ENCODE peak calls at places on chromosomes 6 and 20, in ten cellular contexts. H is pancreas, P is H1, R is astrocyte of the spinal cord, S is nephron progenitor cell, D is WTC11, W is choroid plexus epithelial cell, Q is cardiac fibroblast, J is progenitor cell of endocrine pancreas, Z is tibial artery. U is an unnamed sample.

GRCh38 chr20:43925786-43926185 is 11.1 kb downstream of the TOX2 start:
- DNase-seq in H (no peak), P (no peak), R (no peak), S (no peak), D (no peak), W (peak), Q (peak), J (no peak), Z (peak), U (no peak)

GRCh38 chr6:53348436-53349208 is at the start of gene ELOVL5:
- DNase-seq in H (peak), P (peak), R (peak), S (peak), D (peak), W (peak), Q (peak), J (peak), Z (peak), U (peak)

GRCh38 chr20:24160563-24161355 is 172.2 kb upstream of the GGTLC1 start:
- DNase-seq in H (peak), P (no peak), R (peak), S (peak), D (peak), W (peak), Q (peak), J (peak), Z (peak), U (peak)

GRCh38 chr6:30463651-30464618 is 25.4 kb upstream of the HLA-E start:
- DNase-seq in H (no peak), P (no peak), R (peak), S (peak), D (peak), W (peak), Q (peak), J (no peak), Z (peak), U (no peak)

GRCh38 chr6:130600880-130601341 is 226.3 kb upstream of the SMLR1 start:
- DNase-seq in H (no peak), P (no peak), R (peak), S (no peak), D (no peak), W (peak), Q (peak), J (no peak), Z (no peak), U (no peak)

GRCh38 chr6:142886431-142887170 is 58.4 kb downstream of the HIVEP2 start:
- DNase-seq in H (no peak), P (no peak), R (peak), S (no peak), D (no peak), W (peak), Q (peak), J (no peak), Z (no peak), U (no peak)

GRCh38 chr6:3867616-3868502 is 18.7 kb downstream of the FAM50B start:
- DNase-seq in H (no peak), P (no peak), R (peak), S (no peak), D (no peak), W (no peak), Q (peak), J (no peak), Z (no peak), U (no peak)

GRCh38 chr20:5557123-5557522 is 193.1 kb upstream of the SHLD1 start:
- DNase-seq in H (peak), P (peak), R (peak), S (peak), D (peak), W (peak), Q (peak), J (no peak), Z (peak), U (no peak)

GRCh38 chr6:27753668-27754407 is 158.4 kb downstream of the OR2B2 start:
- DNase-seq in H (peak), P (peak), R (peak), S (peak), D (peak), W (peak), Q (peak), J (peak), Z (peak), U (peak)

GRCh38 chr20:20024942-20025341 is 7.8 kb downstream of the NAA20 start:
- DNase-seq in H (no peak), P (no peak), R (peak), S (no peak), D (no peak), W (peak), Q (no peak), J (no peak), Z (no peak), U (no peak)

GRCh38 chr6:52360028-52360427 is 1.9 kb upstream of the PAQR8 start:
- DNase-seq in H (no peak), P (no peak), R (no peak), S (no peak), D (no peak), W (no peak), Q (no peak), J (no peak), Z (no peak), U (no peak)

GRCh38 chr6:116405147-116405546 is 34.4 kb downstream of the DSE start:
- DNase-seq in H (no peak), P (no peak), R (peak), S (peak), D (no peak), W (peak), Q (peak), J (no peak), Z (no peak), U (no peak)

GRCh38 chr6:84581494-84582259 is 182.7 kb downstream of the TBX18 start:
- DNase-seq in H (no peak), P (no peak), R (peak), S (no peak), D (no peak), W (peak), Q (peak), J (no peak), Z (no peak), U (no peak)

GRCh38 chr6:20351529-20351928 is 50.1 kb upstream of the E2F3 start:
- DNase-seq in H (no peak), P (no peak), R (no peak), S (no peak), D (no peak), W (no peak), Q (no peak), J (no peak), Z (no peak), U (no peak)

GRCh38 chr20:47055699-47056369 is 161.2 kb downstream of the EYA2 start:
- DNase-seq in H (no peak), P (no peak), R (no peak), S (no peak), D (no peak), W (peak), Q (no peak), J (no peak), Z (no peak), U (no peak)

GRCh38 chr20:47051936-47052566 is 157.4 kb downstream of the EYA2 start:
- DNase-seq in H (no peak), P (no peak), R (no peak), S (no peak), D (no peak), W (no peak), Q (no peak), J (no peak), Z (no peak), U (no peak)

GRCh38 chr20:47057661-47058060 is 163.0 kb downstream of the EYA2 start:
- DNase-seq in H (no peak), P (no peak), R (no peak), S (no peak), D (no peak), W (no peak), Q (no peak), J (no peak), Z (no peak), U (no peak)

GRCh38 chr20:47054945-47055344 is 160.3 kb downstream of the EYA2 start:
- DNase-seq in H (no peak), P (no peak), R (no peak), S (no peak), D (no peak), W (no peak), Q (no peak), J (no peak), Z (no peak), U (no peak)

GRCh38 chr20:47054506-47054905 is 159.9 kb downstream of the EYA2 start:
- DNase-seq in H (no peak), P (no peak), R (no peak), S (no peak), D (no peak), W (no peak), Q (no peak), J (no peak), Z (no peak), U (no peak)
- TF ChIP-seq CTCF in H (no peak), P (no peak), R (no peak), S (no peak), D (no peak), W (no peak), Q (no peak), J (no peak), Z (no peak), U (no peak)

GRCh38 chr6:101395345-101395744 is 1.8 kb downstream of the GRIK2 start:
- DNase-seq in H (no peak), P (no peak), R (no peak), S (no peak), D (no peak), W (no peak), Q (no peak), J (no peak), Z (no peak), U (no peak)
- TF ChIP-seq CTCF in H (no peak), P (no peak), R (no peak), S (no peak), D (no peak), W (no peak), Q (peak), J (peak), Z (no peak), U (no peak)

GRCh38 chr6:141418076-141418475 is 714.6 kb upstream of the GJE1 start:
- DNase-seq in H (no peak), P (no peak), R (no peak), S (no peak), D (no peak), W (no peak), Q (no peak), J (no peak), Z (no peak), U (no peak)
- TF ChIP-seq CTCF in H (no peak), P (no peak), R (no peak), S (no peak), D (no peak), W (no peak), Q (no peak), J (no peak), Z (no peak), U (no peak)

DNA sequence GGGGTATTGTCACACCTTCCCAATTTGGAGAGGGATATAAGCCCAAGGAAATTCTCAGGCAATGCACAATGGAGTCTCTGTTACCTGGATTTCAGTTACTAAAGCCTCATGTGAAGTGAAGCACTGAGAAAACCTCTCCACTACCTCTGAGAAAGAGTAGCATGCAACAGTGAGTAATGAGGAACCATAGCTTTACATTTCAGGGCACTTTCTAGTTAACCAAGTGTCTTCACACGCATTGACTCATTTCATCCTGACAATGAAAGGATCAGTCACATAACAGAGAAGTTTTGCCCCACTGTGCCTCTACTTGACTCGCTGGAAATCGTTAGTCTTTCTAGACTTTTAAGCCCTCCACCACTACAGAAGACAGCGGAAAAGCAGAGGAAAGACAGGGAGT is 86.2 kb upstream of the ARID1B start:
- DNase-seq in H (no peak), P (no peak), R (no peak), S (no peak), D (no peak), W (no peak), Q (no peak), J (no peak), Z (no peak), U (no peak)
- TF ChIP-seq CTCF in H (no peak), P (no peak), R (no peak), S (no peak), D (no peak), W (no peak), Q (no peak), J (no peak), Z (no peak), U (no peak)

GRCh38 chr6:70903665-70904452 is 53.0 kb downstream of the B3GAT2 start:
- DNase-seq in H (no peak), P (no peak), R (no peak), S (no peak), D (no peak), W (no peak), Q (no peak), J (no peak), Z (no peak), U (no peak)

GRCh38 chr6:70900061-70900460 is 56.8 kb downstream of the B3GAT2 start:
- DNase-seq in H (no peak), P (no peak), R (no peak), S (no peak), D (no peak), W (no peak), Q (no peak), J (no peak), Z (no peak), U (no peak)

GRCh38 chr6:70905676-70906075 is 51.2 kb downstream of the B3GAT2 start:
- DNase-seq in H (no peak), P (no peak), R (no peak), S (no peak), D (no peak), W (no peak), Q (no peak), J (no peak), Z (no peak), U (no peak)

DNA sequence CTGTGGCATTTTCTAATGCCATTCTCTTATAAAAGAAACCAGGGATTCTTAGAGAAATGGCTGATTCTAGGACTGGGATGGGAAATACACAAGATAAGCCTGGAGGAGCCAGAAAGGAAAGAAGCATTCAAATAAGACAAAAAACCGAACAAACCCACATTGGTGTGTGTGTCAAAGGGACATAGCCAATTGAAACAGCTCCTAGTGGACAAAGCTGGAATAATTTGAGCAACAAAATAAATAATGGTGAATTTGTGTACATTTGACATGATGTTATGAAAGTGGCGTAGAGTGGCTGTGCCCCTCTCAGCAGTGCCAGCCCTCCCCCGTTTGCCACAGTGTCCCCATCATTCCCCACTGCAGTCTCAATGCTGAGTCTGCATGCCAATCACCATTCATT is 55.5 kb downstream of the B3GAT2 start:
- DNase-seq in H (no peak), P (no peak), R (no peak), S (no peak), D (no peak), W (peak), Q (peak), J (no peak), Z (no peak), U (no peak)
- TF ChIP-seq CTCF in H (peak), P (peak), R (peak), S (no peak), D (no peak), W (peak), Q (peak), J (peak), Z (no peak), U (peak)

GRCh38 chr6:111555041-111555440 is 50.6 kb downstream of the TRAF3IP2 start:
- DNase-seq in H (no peak), P (no peak), R (peak), S (no peak), D (no peak), W (peak), Q (peak), J (no peak), Z (peak), U (no peak)
- TF ChIP-seq CTCF in H (no peak), P (no peak), R (peak), S (no peak), D (no peak), W (no peak), Q (no peak), J (no peak), Z (no peak), U (no peak)

GRCh38 chr6:136034422-136034821 is 182.9 kb downstream of the PDE7B start:
- DNase-seq in H (no peak), P (no peak), R (no peak), S (no peak), D (no peak), W (no peak), Q (no peak), J (no peak), Z (no peak), U (no peak)
- TF ChIP-seq CTCF in H (no peak), P (peak), R (no peak), S (no peak), D (no peak), W (peak), Q (no peak), J (no peak), Z (no peak), U (no peak)

U was measured in mesothelial cell of epicardium.